ENCODE peak calls at places on chromosome 14, in ten cellular contexts. One of them, this sample, is unnamed.

GRCh38 chr14:61561144-61561543 is 134.2 kb upstream of the HIF1A start:
- DNase-seq in tibial artery: no peak
- DNase-seq in body of pancreas: no peak
- DNase-seq in CD8-positive, alpha-beta T cell: no peak
- DNase-seq in A549: peak
- DNase-seq in upper lobe of right lung: no peak
- DNase-seq in tibial nerve: no peak
- DNase-seq in heart right ventricle: no peak
- DNase-seq in heart left ventricle: no peak
- DNase-seq in pancreas: no peak
- DNase-seq in this sample: no peak

GRCh38 chr14:72479471-72479931 is 414.4 kb downstream of the DPF3 start:
- DNase-seq in tibial artery: no peak
- DNase-seq in body of pancreas: no peak
- DNase-seq in CD8-positive, alpha-beta T cell: no peak
- DNase-seq in A549: no peak
- DNase-seq in upper lobe of right lung: no peak
- DNase-seq in tibial nerve: no peak
- DNase-seq in heart right ventricle: no peak
- DNase-seq in heart left ventricle: no peak
- DNase-seq in pancreas: no peak
- DNase-seq in this sample: no peak

GRCh38 chr14:68627050-68627867 is 165.6 kb downstream of the ZFP36L1 start:
- DNase-seq in tibial artery: peak
- DNase-seq in body of pancreas: peak
- DNase-seq in CD8-positive, alpha-beta T cell: no peak
- DNase-seq in A549: no peak
- DNase-seq in upper lobe of right lung: peak
- DNase-seq in tibial nerve: no peak
- DNase-seq in heart right ventricle: no peak
- DNase-seq in heart left ventricle: no peak
- DNase-seq in pancreas: peak
- DNase-seq in this sample: no peak

GRCh38 chr14:70009961-70010360 is 130.7 kb downstream of the SMOC1 start:
- DNase-seq in tibial artery: no peak
- DNase-seq in body of pancreas: no peak
- DNase-seq in CD8-positive, alpha-beta T cell: no peak
- DNase-seq in A549: no peak
- DNase-seq in upper lobe of right lung: no peak
- DNase-seq in tibial nerve: no peak
- DNase-seq in heart right ventricle: no peak
- DNase-seq in heart left ventricle: no peak
- DNase-seq in pancreas: no peak
- DNase-seq in this sample: no peak

GRCh38 chr14:32258574-32258973 is 55.5 kb upstream of the RNU6-8 start:
- DNase-seq in tibial artery: no peak
- DNase-seq in body of pancreas: no peak
- DNase-seq in CD8-positive, alpha-beta T cell: no peak
- DNase-seq in A549: no peak
- DNase-seq in upper lobe of right lung: no peak
- DNase-seq in tibial nerve: no peak
- DNase-seq in heart right ventricle: no peak
- DNase-seq in heart left ventricle: no peak
- DNase-seq in pancreas: no peak
- DNase-seq in this sample: no peak

GRCh38 chr14:102870994-102871831 is 51.2 kb upstream of the AMN start:
- DNase-seq in tibial artery: no peak
- DNase-seq in body of pancreas: no peak
- DNase-seq in CD8-positive, alpha-beta T cell: no peak
- DNase-seq in A549: no peak
- DNase-seq in upper lobe of right lung: no peak
- DNase-seq in tibial nerve: no peak
- DNase-seq in heart right ventricle: peak
- DNase-seq in heart left ventricle: peak
- DNase-seq in pancreas: no peak
- DNase-seq in this sample: no peak

GRCh38 chr14:100486025-100486828 is 101.0 kb downstream of the BEGAIN start:
- DNase-seq in tibial artery: no peak
- DNase-seq in body of pancreas: peak
- DNase-seq in CD8-positive, alpha-beta T cell: peak
- DNase-seq in A549: peak
- DNase-seq in upper lobe of right lung: peak
- DNase-seq in tibial nerve: peak
- DNase-seq in heart right ventricle: peak
- DNase-seq in heart left ventricle: peak
- DNase-seq in pancreas: peak
- DNase-seq in this sample: no peak

GRCh38 chr14:34030864-34031263 is 80.0 kb upstream of the EGLN3 start:
- DNase-seq in tibial artery: no peak
- DNase-seq in body of pancreas: no peak
- DNase-seq in CD8-positive, alpha-beta T cell: no peak
- DNase-seq in A549: no peak
- DNase-seq in upper lobe of right lung: no peak
- DNase-seq in tibial nerve: peak
- DNase-seq in heart right ventricle: peak
- DNase-seq in heart left ventricle: peak
- DNase-seq in pancreas: no peak
- DNase-seq in this sample: no peak

GRCh38 chr14:85934886-85935254 is 404.9 kb downstream of the FLRT2 start:
- DNase-seq in tibial artery: no peak
- DNase-seq in body of pancreas: no peak
- DNase-seq in CD8-positive, alpha-beta T cell: no peak
- DNase-seq in A549: no peak
- DNase-seq in upper lobe of right lung: no peak
- DNase-seq in tibial nerve: no peak
- DNase-seq in heart right ventricle: no peak
- DNase-seq in heart left ventricle: no peak
- DNase-seq in pancreas: no peak
- DNase-seq in this sample: no peak

GRCh38 chr14:36227344-36227743 is 50.8 kb upstream of the PTCSC3 start:
- DNase-seq in tibial artery: no peak
- DNase-seq in body of pancreas: no peak
- DNase-seq in CD8-positive, alpha-beta T cell: no peak
- DNase-seq in A549: no peak
- DNase-seq in upper lobe of right lung: no peak
- DNase-seq in tibial nerve: no peak
- DNase-seq in heart right ventricle: no peak
- DNase-seq in heart left ventricle: no peak
- DNase-seq in pancreas: no peak
- DNase-seq in this sample: no peak

GRCh38 chr14:92645841-92646478 is 102.5 kb downstream of the LGMN start:
- DNase-seq in tibial artery: no peak
- DNase-seq in body of pancreas: no peak
- DNase-seq in CD8-positive, alpha-beta T cell: no peak
- DNase-seq in A549: no peak
- DNase-seq in upper lobe of right lung: no peak
- DNase-seq in tibial nerve: no peak
- DNase-seq in heart right ventricle: no peak
- DNase-seq in heart left ventricle: no peak
- DNase-seq in pancreas: no peak
- DNase-seq in this sample: no peak

GRCh38 chr14:102020058-102020971 is 55.9 kb downstream of the DYNC1H1 start:
- DNase-seq in tibial artery: no peak
- DNase-seq in body of pancreas: no peak
- DNase-seq in CD8-positive, alpha-beta T cell: peak
- DNase-seq in A549: no peak
- DNase-seq in upper lobe of right lung: no peak
- DNase-seq in tibial nerve: no peak
- DNase-seq in heart right ventricle: no peak
- DNase-seq in heart left ventricle: no peak
- DNase-seq in pancreas: no peak
- DNase-seq in this sample: no peak

DNA sequence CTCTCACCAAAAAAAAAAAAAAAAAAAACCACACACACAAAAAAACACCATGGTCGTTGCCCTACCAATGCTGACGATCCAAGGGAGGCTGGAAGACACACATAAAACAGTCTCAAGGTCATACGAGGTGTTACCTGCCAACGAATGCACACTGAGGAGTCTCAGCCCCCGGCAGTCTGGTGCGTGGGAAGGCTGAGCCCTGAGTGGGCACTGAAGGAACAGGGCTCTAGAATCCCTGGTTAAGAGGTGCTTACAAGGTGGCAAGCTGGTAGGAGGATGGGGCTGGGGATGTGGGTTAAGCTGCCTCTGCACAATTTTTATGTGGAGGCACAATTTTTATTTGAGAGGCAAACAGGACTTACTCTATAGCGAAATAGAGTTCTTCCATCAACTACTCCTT is 7.9 kb downstream of the LTBP2 start:
- DNase-seq in tibial artery: no peak
- DNase-seq in body of pancreas: no peak
- DNase-seq in CD8-positive, alpha-beta T cell: no peak
- DNase-seq in A549: no peak
- DNase-seq in upper lobe of right lung: no peak
- DNase-seq in tibial nerve: no peak
- DNase-seq in heart right ventricle: no peak
- DNase-seq in heart left ventricle: no peak
- DNase-seq in pancreas: no peak
- DNase-seq in this sample: no peak
- H3K27ac ChIP-seq in tibial artery: peak
- H3K27ac ChIP-seq in body of pancreas: no peak
- H3K27ac ChIP-seq in CD8-positive, alpha-beta T cell: no peak
- H3K27ac ChIP-seq in A549: no peak
- H3K27ac ChIP-seq in upper lobe of right lung: peak
- H3K27ac ChIP-seq in tibial nerve: no peak
- H3K27ac ChIP-seq in heart right ventricle: no peak
- H3K27ac ChIP-seq in heart left ventricle: no peak
- H3K27ac ChIP-seq in pancreas: no peak
- H3K27ac ChIP-seq in this sample: no peak

GRCh38 chr14:50763386-50764007 is 67.5 kb downstream of the NIN start:
- DNase-seq in tibial artery: no peak
- DNase-seq in body of pancreas: peak
- DNase-seq in CD8-positive, alpha-beta T cell: no peak
- DNase-seq in A549: no peak
- DNase-seq in upper lobe of right lung: no peak
- DNase-seq in tibial nerve: no peak
- DNase-seq in heart right ventricle: no peak
- DNase-seq in heart left ventricle: no peak
- DNase-seq in pancreas: peak
- DNase-seq in this sample: no peak

GRCh38 chr14:50759800-50760543 is 71.0 kb downstream of the NIN start:
- DNase-seq in tibial artery: no peak
- DNase-seq in body of pancreas: no peak
- DNase-seq in CD8-positive, alpha-beta T cell: no peak
- DNase-seq in A549: no peak
- DNase-seq in upper lobe of right lung: no peak
- DNase-seq in tibial nerve: no peak
- DNase-seq in heart right ventricle: no peak
- DNase-seq in heart left ventricle: no peak
- DNase-seq in pancreas: no peak
- DNase-seq in this sample: no peak

GRCh38 chr14:50758945-50759344 is 72.0 kb downstream of the NIN start:
- DNase-seq in tibial artery: no peak
- DNase-seq in body of pancreas: peak
- DNase-seq in CD8-positive, alpha-beta T cell: no peak
- DNase-seq in A549: no peak
- DNase-seq in upper lobe of right lung: no peak
- DNase-seq in tibial nerve: no peak
- DNase-seq in heart right ventricle: no peak
- DNase-seq in heart left ventricle: no peak
- DNase-seq in pancreas: no peak
- DNase-seq in this sample: no peak

GRCh38 chr14:50762931-50763300 is 68.0 kb downstream of the NIN start:
- DNase-seq in tibial artery: no peak
- DNase-seq in body of pancreas: no peak
- DNase-seq in CD8-positive, alpha-beta T cell: no peak
- DNase-seq in A549: no peak
- DNase-seq in upper lobe of right lung: no peak
- DNase-seq in tibial nerve: no peak
- DNase-seq in heart right ventricle: no peak
- DNase-seq in heart left ventricle: no peak
- DNase-seq in pancreas: no peak
- DNase-seq in this sample: no peak

DNA sequence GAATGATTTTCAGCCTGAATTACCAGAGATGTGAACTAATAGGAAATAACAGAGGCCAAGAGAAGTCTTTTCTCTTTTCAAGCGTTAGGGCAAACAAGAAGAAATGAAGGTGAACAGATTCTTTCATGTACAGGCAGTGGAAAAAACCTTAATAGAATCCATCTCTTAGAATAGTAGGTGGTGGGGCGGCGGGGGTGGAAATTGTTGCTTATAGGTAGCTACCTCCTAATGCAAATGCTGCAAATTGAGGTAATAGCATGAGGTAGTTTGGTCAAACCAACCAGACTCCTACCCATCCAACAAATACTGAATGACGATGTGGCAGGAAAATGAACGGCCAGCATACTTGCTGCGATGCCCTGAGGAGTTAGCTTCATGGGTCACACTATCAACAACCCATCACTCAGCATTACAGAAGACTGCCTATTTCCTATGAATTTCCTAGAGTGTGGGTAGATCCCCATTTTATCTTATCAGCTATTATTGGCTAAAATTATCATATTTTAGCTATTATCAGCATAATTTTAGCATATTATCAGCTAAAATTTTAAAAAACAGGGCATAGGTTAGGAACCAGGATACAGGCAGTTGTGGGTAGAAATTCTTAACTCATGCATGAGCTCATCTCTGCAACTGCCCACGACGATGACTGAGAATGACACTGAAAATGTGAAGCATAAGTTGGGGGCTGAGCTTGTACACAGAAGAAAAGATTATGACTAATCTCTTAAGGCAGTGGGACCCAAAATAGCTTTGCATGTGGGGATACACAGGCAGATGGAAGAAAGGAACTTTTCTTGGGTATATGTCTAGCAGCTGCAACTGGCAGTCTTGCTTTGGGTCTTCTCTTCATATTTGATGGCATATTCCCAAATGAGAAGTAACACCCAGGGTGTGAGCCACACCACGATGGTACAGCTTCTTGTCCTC is 68.7 kb downstream of the NIN start:
- DNase-seq in tibial artery: no peak
- DNase-seq in body of pancreas: no peak
- DNase-seq in CD8-positive, alpha-beta T cell: no peak
- DNase-seq in A549: no peak
- DNase-seq in upper lobe of right lung: no peak
- DNase-seq in tibial nerve: no peak
- DNase-seq in heart right ventricle: no peak
- DNase-seq in heart left ventricle: no peak
- DNase-seq in pancreas: no peak
- DNase-seq in this sample: no peak
- H3K27ac ChIP-seq in tibial artery: peak
- H3K27ac ChIP-seq in body of pancreas: peak
- H3K27ac ChIP-seq in CD8-positive, alpha-beta T cell: no peak
- H3K27ac ChIP-seq in A549: no peak
- H3K27ac ChIP-seq in upper lobe of right lung: no peak
- H3K27ac ChIP-seq in tibial nerve: peak
- H3K27ac ChIP-seq in heart right ventricle: no peak
- H3K27ac ChIP-seq in heart left ventricle: no peak
- H3K27ac ChIP-seq in pancreas: peak
- H3K27ac ChIP-seq in this sample: no peak

GRCh38 chr14:65881642-65882041 is 469.1 kb downstream of the FUT8 start:
- DNase-seq in tibial artery: no peak
- DNase-seq in body of pancreas: no peak
- DNase-seq in CD8-positive, alpha-beta T cell: no peak
- DNase-seq in A549: no peak
- DNase-seq in upper lobe of right lung: no peak
- DNase-seq in tibial nerve: no peak
- DNase-seq in heart right ventricle: no peak
- DNase-seq in heart left ventricle: no peak
- DNase-seq in pancreas: no peak
- DNase-seq in this sample: no peak
- H3K27ac ChIP-seq in tibial artery: no peak
- H3K27ac ChIP-seq in body of pancreas: no peak
- H3K27ac ChIP-seq in CD8-positive, alpha-beta T cell: no peak
- H3K27ac ChIP-seq in A549: no peak
- H3K27ac ChIP-seq in upper lobe of right lung: no peak
- H3K27ac ChIP-seq in tibial nerve: no peak
- H3K27ac ChIP-seq in heart right ventricle: no peak
- H3K27ac ChIP-seq in heart left ventricle: no peak
- H3K27ac ChIP-seq in pancreas: no peak
- H3K27ac ChIP-seq in this sample: no peak

GRCh38 chr14:105861985-105862465 is 335.6 kb downstream of the TMEM121 start:
- DNase-seq in tibial artery: peak
- DNase-seq in body of pancreas: no peak
- DNase-seq in CD8-positive, alpha-beta T cell: peak
- DNase-seq in A549: no peak
- DNase-seq in upper lobe of right lung: no peak
- DNase-seq in tibial nerve: peak
- DNase-seq in heart right ventricle: no peak
- DNase-seq in heart left ventricle: no peak
- DNase-seq in pancreas: no peak
- DNase-seq in this sample: no peak
- H3K27ac ChIP-seq in tibial artery: no peak
- H3K27ac ChIP-seq in body of pancreas: no peak
- H3K27ac ChIP-seq in CD8-positive, alpha-beta T cell: no peak
- H3K27ac ChIP-seq in A549: no peak
- H3K27ac ChIP-seq in upper lobe of right lung: no peak
- H3K27ac ChIP-seq in tibial nerve: no peak
- H3K27ac ChIP-seq in heart right ventricle: no peak
- H3K27ac ChIP-seq in heart left ventricle: no peak
- H3K27ac ChIP-seq in pancreas: no peak
- H3K27ac ChIP-seq in this sample: no peak

This sample was measured in substantia nigra.